ENCODE peak calls at places on chromosomes 13 and 19, in ten cellular contexts. W, H, N, J, E, G, Z, A, S and F are unnamed samples.

GRCh38 chr19:5137571-5138124 is 168.7 kb downstream of the KDM4B start:
- DNase-seq in W (no peak), H (no peak), N (no peak), J (no peak), E (no peak), G (no peak), Z (no peak), A (no peak), S (no peak), F (no peak)

GRCh38 chr13:70630247-70630646 is 522.0 kb upstream of the KLHL1 start:
- DNase-seq in W (no peak), H (no peak), N (no peak), J (no peak), E (no peak), G (no peak), Z (no peak), A (no peak), S (no peak), F (no peak)

GRCh38 chr13:23656637-23657036 is 86.4 kb downstream of the TNFRSF19 start:
- DNase-seq in W (peak), H (no peak), N (no peak), J (no peak), E (no peak), G (no peak), Z (no peak), A (peak), S (peak), F (peak)

GRCh38 chr13:90968510-90968909 is 379.0 kb upstream of the MIR17HG start:
- DNase-seq in W (no peak), H (no peak), N (no peak), J (no peak), E (no peak), G (peak), Z (no peak), A (peak), S (no peak), F (peak)

GRCh38 chr19:491146-491741 is 5.0 kb upstream of the MADCAM1 start:
- DNase-seq in W (no peak), H (no peak), N (no peak), J (no peak), E (no peak), G (no peak), Z (no peak), A (peak), S (no peak), F (peak)

GRCh38 chr19:1699386-1699785 is 47.0 kb upstream of the TCF3 start:
- DNase-seq in W (no peak), H (no peak), N (no peak), J (no peak), E (no peak), G (no peak), Z (no peak), A (no peak), S (no peak), F (no peak)

GRCh38 chr19:19061491-19061890 is 2.3 kb upstream of the SLC25A42 start:
- DNase-seq in W (no peak), H (no peak), N (no peak), J (no peak), E (no peak), G (no peak), Z (no peak), A (no peak), S (no peak), F (no peak)

GRCh38 chr13:40503026-40503425 is 163.4 kb downstream of the FOXO1 start:
- DNase-seq in W (peak), H (no peak), N (no peak), J (no peak), E (no peak), G (no peak), Z (no peak), A (no peak), S (peak), F (no peak)

GRCh38 chr13:93169980-93170379 is 56.6 kb upstream of the GPC6 start:
- DNase-seq in W (no peak), H (no peak), N (no peak), J (no peak), E (no peak), G (no peak), Z (no peak), A (peak), S (peak), F (no peak)

GRCh38 chr19:58084596-58085347 is 13.3 kb downstream of the ZSCAN18 start:
- DNase-seq in W (no peak), H (no peak), N (no peak), J (no peak), E (no peak), G (no peak), Z (no peak), A (no peak), S (no peak), F (no peak)

GRCh38 chr19:47765522-47766358 is 12.8 kb upstream of the SELENOW start:
- DNase-seq in W (no peak), H (peak), N (peak), J (no peak), E (no peak), G (peak), Z (no peak), A (peak), S (peak), F (peak)

GRCh38 chr19:34676697-34677385 is at the start of gene SCGB2B2:
- DNase-seq in W (no peak), H (peak), N (no peak), J (peak), E (peak), G (peak), Z (peak), A (no peak), S (no peak), F (no peak)

GRCh38 chr19:50792852-50793250 is 2.6 kb downstream of the ACP4 start:
- DNase-seq in W (no peak), H (no peak), N (no peak), J (no peak), E (no peak), G (no peak), Z (no peak), A (no peak), S (no peak), F (no peak)

GRCh38 chr13:31824705-31825512 is 85.6 kb downstream of the RXFP2 start:
- DNase-seq in W (no peak), H (no peak), N (peak), J (no peak), E (no peak), G (no peak), Z (no peak), A (peak), S (peak), F (no peak)

GRCh38 chr19:3369337-3370213 is 3.2 kb downstream of the NFIC start:
- DNase-seq in W (no peak), H (no peak), N (no peak), J (no peak), E (no peak), G (no peak), Z (no peak), A (peak), S (peak), F (no peak)

GRCh38 chr19:2540646-2541454 is 64.9 kb downstream of the GADD45B start:
- DNase-seq in W (peak), H (no peak), N (no peak), J (no peak), E (no peak), G (peak), Z (no peak), A (peak), S (peak), F (peak)